ENCODE peak calls at places on chromosome 18, in nine cellular contexts. F is cardiac muscle cell, Y is BJ, E is AG10803, O is mammary epithelial cell, B is gastrocnemius medialis, L is esophagus squamous epithelium, H is left lung, U is foreskin fibroblast. W is an unnamed sample.

GRCh38 chr18:77223653-77224052 is 26.0 kb upstream of the GALR1 start:
- DNase-seq in E (peak), Y (no peak), O (peak), U (peak), B (no peak), H (no peak), F (peak), L (no peak), W (peak)

GRCh38 chr18:55731594-55732042 is 143.6 kb upstream of the TCF4 start:
- DNase-seq in O (peak), U (peak), B (no peak), H (no peak), L (no peak), E (no peak), F (peak), Y (no peak), W (no peak)

GRCh38 chr18:79560042-79560860 is 119.4 kb upstream of the CTDP1 start:
- DNase-seq in E (no peak), B (no peak), U (no peak), H (no peak), L (no peak), O (no peak), Y (no peak), F (no peak), W (no peak)

GRCh38 chr18:34364699-34365098 is 140.0 kb upstream of the NOL4 start:
- DNase-seq in F (no peak), Y (no peak), O (no peak), L (no peak), U (no peak), E (no peak), H (no peak), B (no peak), W (no peak)

GRCh38 chr18:26741041-26741440 is 124.5 kb downstream of the AQP4 start:
- DNase-seq in U (peak), L (no peak), F (peak), H (no peak), O (no peak), E (no peak), B (no peak), Y (no peak), W (no peak)

GRCh38 chr18:69759046-69759445 is 188.6 kb downstream of the CD226 start:
- DNase-seq in O (no peak), B (no peak), L (no peak), F (no peak), E (peak), Y (no peak), H (no peak), U (peak), W (no peak)

GRCh38 chr18:46243673-46244072 is 139.5 kb downstream of the HAUS1 start:
- DNase-seq in Y (no peak), E (no peak), B (no peak), U (no peak), O (no peak), L (no peak), H (no peak), F (no peak), W (no peak)

GRCh38 chr18:59733411-59733810 is 36.2 kb upstream of the CCBE1 start:
- DNase-seq in F (no peak), H (no peak), L (no peak), B (no peak), E (peak), U (peak), Y (no peak), O (no peak), W (no peak)

GRCh38 chr18:42242758-42243157 is 287.7 kb downstream of the PIK3C3 start:
- DNase-seq in H (no peak), E (no peak), B (no peak), F (no peak), Y (no peak), U (no peak), O (no peak), L (no peak), W (no peak)

GRCh38 chr18:74213429-74213828 is 65.1 kb downstream of the TIMM21 start:
- DNase-seq in F (no peak), L (no peak), O (peak), E (no peak), B (no peak), U (no peak), H (no peak), Y (no peak), W (no peak)

GRCh38 chr18:62281684-62282083 is 43.4 kb upstream of the TNFRSF11A start:
- DNase-seq in F (peak), E (peak), L (no peak), U (peak), B (no peak), Y (peak), H (no peak), O (peak), W (peak)

GRCh38 chr18:80169607-80170006 is 60.5 kb downstream of the ADNP2 start:
- DNase-seq in F (no peak), U (peak), E (no peak), B (no peak), Y (no peak), O (peak), H (no peak), L (no peak), W (no peak)

DNA sequence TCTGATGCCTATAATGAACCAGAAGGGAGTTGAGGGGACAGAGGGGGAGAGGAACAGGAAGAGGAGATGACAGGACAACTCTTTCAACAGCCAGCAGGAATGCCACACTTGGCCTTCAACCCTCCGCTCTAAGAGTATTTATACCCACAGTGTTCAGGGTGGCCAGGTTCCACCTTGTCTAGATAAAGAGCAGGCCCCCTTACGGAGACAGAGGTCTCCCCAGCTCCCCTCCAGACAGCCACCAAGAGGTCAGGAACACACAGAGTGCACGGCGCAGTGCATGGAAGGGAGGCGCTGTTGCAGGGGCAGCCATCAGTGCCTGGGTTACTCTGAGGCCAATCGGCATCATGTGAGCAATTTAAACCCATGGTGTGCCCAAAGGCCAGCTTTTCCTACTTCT is 176.9 kb downstream of the SMAD7 start:
- DNase-seq in E (no peak), U (no peak), F (no peak), O (no peak), H (no peak), B (no peak), Y (no peak), L (no peak), W (no peak)
- H3K4me3 ChIP-seq in E (no peak), U (no peak), F (no peak), O (no peak), H (no peak), B (no peak), Y (no peak), L (no peak), W (no peak)

GRCh38 chr18:50642439-50642838 is 82.6 kb downstream of the MAPK4 start:
- DNase-seq in L (no peak), U (no peak), O (no peak), F (no peak), H (no peak), Y (no peak), B (no peak), E (no peak), W (no peak)

GRCh38 chr18:50647237-50647636 is 87.3 kb downstream of the MAPK4 start:
- DNase-seq in F (no peak), B (no peak), O (no peak), H (no peak), Y (no peak), U (no peak), E (no peak), L (no peak), W (no peak)

GRCh38 chr18:50647792-50648191 is 87.9 kb downstream of the MAPK4 start:
- DNase-seq in O (no peak), F (no peak), U (no peak), L (no peak), B (no peak), E (no peak), Y (no peak), H (no peak), W (no peak)

GRCh38 chr18:50644146-50644545 is 84.3 kb downstream of the MAPK4 start:
- DNase-seq in O (no peak), U (no peak), B (no peak), E (no peak), Y (no peak), L (no peak), F (no peak), H (no peak), W (no peak)

GRCh38 chr18:50644807-50645206 is 84.9 kb downstream of the MAPK4 start:
- DNase-seq in B (no peak), L (no peak), H (no peak), U (no peak), Y (no peak), E (no peak), F (peak), O (no peak), W (no peak)
- TF ChIP-seq CTCF in B (no peak), L (no peak), H (no peak), U (no peak), Y (no peak), E (no peak), F (peak), O (peak), W (no peak)

GRCh38 chr18:11927497-11927896 is 19.4 kb upstream of the MPPE1 start:
- DNase-seq in F (peak), H (no peak), E (no peak), B (no peak), O (no peak), Y (no peak), L (no peak), U (no peak), W (no peak)
- H3K4me3 ChIP-seq in F (no peak), H (no peak), E (no peak), B (no peak), O (no peak), Y (no peak), L (no peak), U (no peak), W (no peak)

DNA sequence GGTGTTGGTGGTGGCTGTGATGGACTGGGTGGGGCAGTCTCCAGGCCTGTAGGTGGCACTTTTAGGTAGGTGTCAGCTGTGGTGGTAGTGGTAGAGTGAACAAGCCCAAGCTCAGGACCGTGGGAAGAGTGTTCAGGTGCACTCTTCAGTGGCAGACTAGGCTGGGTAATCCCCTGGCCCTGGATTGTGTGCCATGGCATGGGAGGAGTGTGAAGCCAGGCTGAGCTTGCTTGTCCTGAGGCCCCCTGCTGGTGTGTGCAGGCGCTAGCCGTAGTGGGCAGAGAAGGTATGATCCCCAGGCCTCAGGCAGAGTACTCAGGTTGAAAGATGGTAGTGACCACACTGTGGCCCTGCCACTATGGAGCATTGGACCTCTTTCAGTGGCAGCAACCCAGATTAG is 850.3 kb downstream of the DSC3 start:
- DNase-seq in H (no peak), O (no peak), Y (no peak), B (no peak), L (no peak), F (no peak), E (no peak), U (no peak), W (no peak)
- TF ChIP-seq CTCF in H (no peak), O (no peak), Y (no peak), B (no peak), L (no peak), F (no peak), E (no peak), U (no peak), W (no peak)

DNA sequence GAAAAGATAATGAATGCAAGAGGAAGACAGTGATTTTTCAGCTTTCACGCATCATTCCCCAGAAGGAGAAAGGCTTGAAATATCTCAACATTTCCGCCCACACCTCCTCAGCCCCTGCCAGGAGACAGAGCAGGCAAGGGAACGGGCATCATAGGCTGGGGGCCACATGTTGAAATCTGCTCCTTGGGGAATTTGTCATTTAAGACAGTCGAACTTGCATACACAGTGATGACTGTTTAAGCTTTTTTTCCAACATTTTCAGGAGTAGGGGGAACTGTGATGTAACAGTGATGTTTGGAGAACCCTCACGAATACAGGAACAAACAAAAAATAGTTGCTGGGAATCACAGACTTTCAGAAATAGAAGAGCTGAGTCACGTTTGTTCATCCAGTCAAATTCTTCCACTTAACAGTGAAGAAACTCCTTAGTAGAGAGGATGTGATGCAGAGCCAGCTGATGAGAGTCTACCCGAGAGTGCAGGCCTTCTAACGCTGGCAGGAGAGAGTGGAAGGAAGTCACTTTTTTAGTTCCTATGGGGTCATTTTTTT is 266.8 kb downstream of the ALPK2 start:
- DNase-seq in O (peak), B (no peak), E (peak), H (no peak), F (peak), U (peak), L (no peak), Y (peak), W (peak)
- H3K4me3 ChIP-seq in O (no peak), B (no peak), E (peak), H (no peak), F (no peak), U (peak), L (no peak), Y (peak), W (peak)

W was measured in AG09309.